ENCODE peak calls at places on chromosomes 12 and 14, in four cellular contexts. One of them, this sample, is unnamed.

GRCh38 chr12:77190022-77190421 is 124.7 kb upstream of the E2F7 start:
- DNase-seq in IMR-90: peak; percentile 89
- DNase-seq in neuronal stem cell: no peak
- DNase-seq in H1: no peak
- DNase-seq in this sample: peak; percentile 11

GRCh38 chr14:52086755-52087154 is 17.9 kb upstream of the NID2 start:
- DNase-seq in IMR-90: peak; percentile 81
- DNase-seq in neuronal stem cell: no peak
- DNase-seq in H1: no peak
- DNase-seq in this sample: no peak

GRCh38 chr12:1466481-1467260 is 127.7 kb downstream of the FBXL14 start:
- DNase-seq in IMR-90: no peak
- DNase-seq in neuronal stem cell: no peak
- DNase-seq in H1: no peak
- DNase-seq in this sample: no peak

GRCh38 chr14:55799523-55800095 is 219.6 kb downstream of the KTN1 start:
- DNase-seq in IMR-90: no peak
- DNase-seq in neuronal stem cell: no peak
- DNase-seq in H1: no peak
- DNase-seq in this sample: no peak

GRCh38 chr12:98752726-98753125 is 107.6 kb downstream of the APAF1 start:
- DNase-seq in IMR-90: peak; percentile 69
- DNase-seq in neuronal stem cell: no peak
- DNase-seq in H1: no peak
- DNase-seq in this sample: peak; percentile 32

GRCh38 chr14:96108061-96108795 is 69.1 kb downstream of the C14orf132 start:
- DNase-seq in IMR-90: no peak
- DNase-seq in neuronal stem cell: no peak
- DNase-seq in H1: no peak
- DNase-seq in this sample: no peak

GRCh38 chr14:74507796-74508195 is 14.2 kb downstream of the ISCA2 start:
- DNase-seq in IMR-90: no peak
- DNase-seq in neuronal stem cell: no peak
- DNase-seq in H1: no peak
- DNase-seq in this sample: no peak

GRCh38 chr12:27505124-27505523 is 18.9 kb upstream of the PPFIBP1 start:
- DNase-seq in IMR-90: peak; percentile 57
- DNase-seq in neuronal stem cell: no peak
- DNase-seq in H1: no peak
- DNase-seq in this sample: no peak

GRCh38 chr12:74646831-74647230 is 109.2 kb downstream of the ATXN7L3B start:
- DNase-seq in IMR-90: no peak
- DNase-seq in neuronal stem cell: no peak
- DNase-seq in H1: no peak
- DNase-seq in this sample: peak; percentile 10

GRCh38 chr12:6336859-6337744 is 4.8 kb downstream of the TNFRSF1A start:
- DNase-seq in IMR-90: no peak
- DNase-seq in neuronal stem cell: no peak
- DNase-seq in H1: no peak
- DNase-seq in this sample: no peak

GRCh38 chr12:125689576-125690410 is 624.6 kb downstream of the AACS start:
- DNase-seq in IMR-90: no peak
- DNase-seq in neuronal stem cell: no peak
- DNase-seq in H1: no peak
- DNase-seq in this sample: no peak

GRCh38 chr12:105418232-105418631 is 87.7 kb downstream of the C12orf75 start:
- DNase-seq in IMR-90: peak; percentile 89
- DNase-seq in neuronal stem cell: no peak
- DNase-seq in H1: no peak
- DNase-seq in this sample: peak; percentile 82

GRCh38 chr12:132196038-132196872 is 52.0 kb downstream of the NOC4L start:
- DNase-seq in IMR-90: no peak
- DNase-seq in neuronal stem cell: no peak
- DNase-seq in H1: no peak
- DNase-seq in this sample: no peak

GRCh38 chr14:66842911-66843572 is 335.1 kb downstream of the GPHN start:
- DNase-seq in IMR-90: no peak
- DNase-seq in neuronal stem cell: no peak
- DNase-seq in H1: no peak
- DNase-seq in this sample: no peak

DNA sequence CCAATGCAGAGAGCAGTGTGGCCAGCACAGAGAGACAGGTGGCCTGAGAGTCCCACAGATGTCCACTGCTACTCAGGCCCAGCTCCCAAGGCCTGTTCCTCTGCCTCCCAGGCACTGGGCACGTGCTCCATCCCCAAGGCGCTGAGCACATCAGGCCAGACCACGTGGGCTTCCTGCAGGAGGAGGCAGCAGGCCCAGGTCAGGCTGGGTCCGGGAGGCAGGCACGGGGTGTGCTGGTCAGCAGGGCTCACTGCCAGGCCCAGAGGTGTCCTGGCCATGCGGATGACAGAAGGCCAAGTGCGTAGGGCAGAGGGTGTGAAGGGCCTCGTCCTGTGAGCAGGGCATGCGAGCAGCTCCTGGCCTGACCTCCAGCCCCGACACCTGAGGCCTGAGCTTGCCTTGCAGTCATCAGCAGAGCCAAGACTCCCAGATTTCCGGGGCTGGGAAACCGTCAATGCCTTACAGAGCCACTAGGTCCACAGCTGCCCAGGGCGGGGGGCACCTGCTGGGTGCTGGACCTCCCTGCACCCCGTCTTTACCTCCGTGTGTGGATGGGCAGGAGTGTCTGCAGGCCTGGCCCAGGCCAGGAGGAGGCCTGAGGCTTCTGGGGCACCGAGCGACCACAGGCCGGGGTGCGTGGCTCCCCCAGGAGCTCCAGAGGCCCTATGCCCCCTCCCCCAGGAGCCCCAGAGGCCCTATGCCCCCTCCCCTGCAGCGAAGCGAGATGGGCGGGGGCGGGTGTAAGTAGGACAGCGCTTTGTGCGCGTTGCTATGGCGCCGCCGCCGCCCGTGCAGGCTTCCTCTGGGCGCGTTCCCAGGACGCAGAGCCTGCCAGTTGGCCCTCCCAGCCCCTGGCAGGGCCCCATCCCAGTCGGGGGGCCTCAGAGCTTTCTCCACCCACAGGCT is 15.0 kb downstream of the TRMT61A start:
- DNase-seq in IMR-90: no peak
- DNase-seq in neuronal stem cell: no peak
- DNase-seq in H1: peak; percentile 56
- DNase-seq in this sample: no peak
- H3K4me1 ChIP-seq in IMR-90: peaks cover 23% of the 10 kb centered on the region
- H3K4me1 ChIP-seq in neuronal stem cell: peaks cover 64% of the 10 kb centered on the region
- H3K4me1 ChIP-seq in H1: peaks cover 34% of the 10 kb centered on the region
- H3K4me1 ChIP-seq in this sample: peaks cover 7% of the 10 kb centered on the region

GRCh38 chr12:51934080-51934479 is 17.4 kb upstream of the ACVR1B start:
- DNase-seq in IMR-90: no peak
- DNase-seq in neuronal stem cell: no peak
- DNase-seq in H1: no peak
- DNase-seq in this sample: no peak
- H2BK5ac ChIP-seq in IMR-90: no peak overlapping the region
- H2BK5ac ChIP-seq in neuronal stem cell: no peak overlapping the region
- H2BK5ac ChIP-seq in H1: no peak overlapping the region
- H2BK5ac ChIP-seq in this sample: no peak overlapping the region

GRCh38 chr14:101855958-101856357 is 94.4 kb downstream of the PPP2R5C start:
- DNase-seq in IMR-90: no peak
- DNase-seq in neuronal stem cell: no peak
- DNase-seq in H1: no peak
- DNase-seq in this sample: no peak

GRCh38 chr14:101859538-101859902 is 98.0 kb downstream of the PPP2R5C start:
- DNase-seq in IMR-90: no peak
- DNase-seq in neuronal stem cell: no peak
- DNase-seq in H1: no peak
- DNase-seq in this sample: no peak

GRCh38 chr14:101858791-101859537 is 97.5 kb downstream of the PPP2R5C start:
- DNase-seq in IMR-90: no peak
- DNase-seq in neuronal stem cell: no peak
- DNase-seq in H1: no peak
- DNase-seq in this sample: no peak

GRCh38 chr14:101859916-101860315 is 98.4 kb downstream of the PPP2R5C start:
- DNase-seq in IMR-90: no peak
- DNase-seq in neuronal stem cell: no peak
- DNase-seq in H1: no peak
- DNase-seq in this sample: no peak

GRCh38 chr14:101857226-101857625 is 95.7 kb downstream of the PPP2R5C start:
- DNase-seq in IMR-90: no peak
- DNase-seq in neuronal stem cell: no peak
- DNase-seq in H1: no peak
- DNase-seq in this sample: peak; percentile 68
- H3K4me1 ChIP-seq in IMR-90: peaks cover 3% of the 10 kb centered on the region
- H3K4me1 ChIP-seq in neuronal stem cell: no peaks in the 10 kb centered on the region
- H3K4me1 ChIP-seq in H1: no peaks in the 10 kb centered on the region
- H3K4me1 ChIP-seq in this sample: no peaks in the 10 kb centered on the region

GRCh38 chr12:54258286-54258685 is 21.6 kb downstream of the CBX5 start:
- DNase-seq in IMR-90: peak; percentile 70
- DNase-seq in neuronal stem cell: no peak
- DNase-seq in H1: no peak
- DNase-seq in this sample: peak; percentile 77
- H2BK5ac ChIP-seq in IMR-90: peak overlapping the region; percentile 87
- H2BK5ac ChIP-seq in neuronal stem cell: no peak overlapping the region
- H2BK5ac ChIP-seq in H1: peak overlapping the region; percentile 67
- H2BK5ac ChIP-seq in this sample: peak overlapping the region; percentile 90